ENCODE peak calls at places on chromosomes 7 and 10, in nine cellular contexts. T is A549; Z is CD4-positive, alpha-beta memory T cell; C is GM23248; Y is ovary; U is naive thymus-derived CD4-positive, alpha-beta T cell; H is tibial artery; B is psoas muscle; J is body of pancreas. Q is an unnamed sample. For H3K4me1, the result is how much of the 10 kb centered on the place peaks cover.

GRCh38 chr10:125982256-125982948 is 86.0 kb downstream of the FANK1 start:
- DNase-seq in J (no peak), H (no peak), Y (no peak), B (no peak), C (peak), U (no peak), T (peak), Z (peak), Q (peak)

GRCh38 chr7:2934211-2934731 is 90.2 kb upstream of the GNA12 start:
- DNase-seq in U (no peak), B (no peak), Y (no peak), H (peak), J (peak), T (peak), Z (no peak), C (peak), Q (no peak)

GRCh38 chr10:98257198-98257597 is 10.8 kb downstream of the LOXL4 start:
- DNase-seq in B (no peak), C (no peak), J (no peak), Y (no peak), U (no peak), Z (no peak), T (no peak), H (no peak), Q (no peak)

GRCh38 chr7:64625114-64626082 is 40.5 kb upstream of the ZNF107 start:
- DNase-seq in B (no peak), Z (peak), Y (no peak), T (no peak), H (no peak), U (no peak), C (peak), J (no peak), Q (no peak)

GRCh38 chr10:47329905-47330304 is 7.7 kb downstream of the GDF2 start:
- DNase-seq in T (no peak), J (no peak), U (no peak), Y (no peak), H (peak), B (peak), Z (no peak), C (no peak), Q (no peak)

GRCh38 chr10:78932084-78932386 is 136.7 kb upstream of the ZMIZ1 start:
- DNase-seq in C (no peak), U (no peak), J (no peak), Y (no peak), H (no peak), Z (no peak), B (no peak), T (no peak), Q (no peak)

GRCh38 chr10:130027716-130028464 is 63.8 kb upstream of the EBF3 start:
- DNase-seq in Y (no peak), U (no peak), C (peak), B (no peak), Z (no peak), H (peak), T (no peak), J (no peak), Q (no peak)

GRCh38 chr10:13659887-13660544 is 73.3 kb downstream of the PRPF18 start:
- DNase-seq in C (peak), H (peak), J (peak), U (peak), Z (peak), Y (peak), B (peak), T (peak), Q (peak)

GRCh38 chr7:100763556-100764140 is 30.3 kb downstream of the ZAN start:
- DNase-seq in C (no peak), U (no peak), J (no peak), T (no peak), Z (no peak), H (no peak), Y (no peak), B (no peak), Q (no peak)

GRCh38 chr7:40986351-40986873 is 716.5 kb downstream of the INHBA start:
- DNase-seq in U (no peak), B (no peak), H (no peak), J (no peak), Z (no peak), T (peak), C (peak), Y (no peak), Q (no peak)

GRCh38 chr7:42931447-42931833 is 534 bp downstream of the PSMA2 start:
- DNase-seq in H (no peak), C (peak), Y (no peak), B (no peak), T (no peak), U (no peak), J (no peak), Z (no peak), Q (no peak)

GRCh38 chr10:89632824-89633223 is 12.2 kb downstream of the PANK1 start:
- DNase-seq in Z (no peak), J (no peak), T (no peak), Y (no peak), B (no peak), U (no peak), H (no peak), C (no peak), Q (no peak)

GRCh38 chr7:137169282-137169698 is 174.2 kb downstream of the PTN start:
- DNase-seq in J (peak), U (no peak), H (no peak), B (peak), C (peak), T (peak), Z (no peak), Y (peak), Q (peak)

GRCh38 chr7:135905858-135906257 is 71.3 kb downstream of the MTPN start:
- DNase-seq in Z (no peak), C (no peak), U (no peak), T (no peak), Y (no peak), B (no peak), H (no peak), J (no peak), Q (no peak)

GRCh38 chr10:89301721-89302445 is at the start of gene IFIT2:
- DNase-seq in B (no peak), C (peak), Z (peak), Y (peak), U (peak), T (peak), H (no peak), J (peak), Q (peak)

GRCh38 chr7:55174456-55174855 is 155.6 kb downstream of the EGFR start:
- DNase-seq in H (no peak), Y (no peak), J (no peak), Z (no peak), T (no peak), B (no peak), U (no peak), C (no peak), Q (no peak)

GRCh38 chr10:96450514-96451207 is 63.1 kb downstream of the TLL2 start:
- DNase-seq in T (no peak), Y (no peak), H (no peak), C (no peak), J (no peak), U (no peak), B (no peak), Z (no peak), Q (no peak)

DNA sequence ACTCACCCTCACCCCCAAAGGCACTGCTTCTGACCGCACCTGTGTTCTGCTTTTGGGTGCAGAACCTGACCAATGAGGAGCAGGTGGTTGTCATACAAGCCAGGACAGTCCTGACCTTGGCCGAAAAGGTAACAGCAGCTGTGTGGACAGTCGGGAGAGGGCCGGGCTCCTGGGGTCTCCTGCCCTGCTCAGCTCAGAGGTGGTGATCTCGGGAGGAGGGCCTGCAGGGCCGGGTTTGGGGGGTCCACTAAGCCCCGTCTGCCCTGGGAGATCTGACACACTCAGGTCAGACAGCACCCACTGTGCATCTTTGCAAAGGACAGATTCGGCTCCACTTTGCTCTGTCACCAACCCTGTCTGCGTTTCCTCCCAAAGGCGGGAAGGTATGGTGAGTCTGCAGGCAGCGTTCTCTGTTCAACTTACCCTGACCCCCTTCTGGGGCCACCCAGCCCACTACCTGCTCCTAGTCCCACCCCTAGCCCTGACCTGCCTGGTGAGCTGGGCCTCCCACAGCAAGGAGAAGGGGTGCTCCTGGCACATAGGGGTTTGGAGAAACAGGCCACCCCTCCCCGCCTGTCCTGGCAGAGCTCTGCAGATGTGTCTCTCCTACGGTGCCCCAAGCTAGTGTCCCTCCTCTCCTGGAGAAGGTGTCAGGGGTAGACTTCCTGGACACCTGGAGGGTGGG is 33.7 kb upstream of the DPYSL4 start:
- DNase-seq in Z (no peak), B (peak), J (no peak), Y (no peak), U (no peak), H (no peak), C (no peak), T (no peak), Q (no peak)
- H3K4me1 ChIP-seq in Z (under half), B (under half), J (under half), Y (under half), U (under half), H (under half), C (under half), T (under half), Q (under half)

DNA sequence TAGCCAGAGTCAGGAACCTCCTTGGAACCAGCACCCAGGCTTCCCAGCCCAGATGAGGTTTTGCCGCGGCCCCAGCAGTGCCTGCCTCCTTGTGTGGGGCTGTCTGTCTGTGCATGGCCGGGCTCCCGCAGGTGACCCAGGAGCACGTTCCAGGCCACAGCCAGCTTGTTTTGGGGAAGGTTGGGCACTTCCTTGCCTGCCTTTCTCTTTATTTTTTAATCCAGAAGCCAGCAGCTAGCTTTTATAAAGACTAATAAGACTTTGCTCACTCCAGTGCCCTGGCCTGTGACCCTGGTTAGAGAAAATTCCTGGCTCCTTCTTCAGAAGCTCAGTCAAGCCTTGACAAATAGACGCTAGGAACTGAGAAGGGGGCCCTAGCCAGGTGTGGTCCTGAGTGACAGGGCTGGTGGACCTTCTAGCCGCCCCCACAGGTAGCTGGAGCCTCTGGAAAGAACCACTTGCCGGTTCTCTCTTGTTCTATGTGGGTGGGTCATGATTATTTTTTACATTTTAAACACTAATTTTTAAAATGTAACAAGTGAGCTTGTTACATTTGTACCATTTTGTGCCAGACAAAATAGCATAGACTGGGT is 837 bp downstream of the SLC29A3 start:
- DNase-seq in U (no peak), Y (no peak), H (no peak), J (no peak), T (no peak), C (no peak), B (no peak), Z (no peak), Q (no peak)
- H3K27ac ChIP-seq in U (peak), Y (peak), H (peak), J (peak), T (peak), C (no peak), B (peak), Z (peak), Q (peak)

GRCh38 chr7:28104811-28105210 is 75.8 kb downstream of the JAZF1 start:
- DNase-seq in J (no peak), B (no peak), C (no peak), Y (no peak), Z (no peak), T (no peak), H (no peak), U (no peak), Q (no peak)
- H3K4me1 ChIP-seq in J (under half), B (half or more), C (under half), Y (under half), Z (under half), T (under half), H (under half), U (under half), Q (under half)

DNA sequence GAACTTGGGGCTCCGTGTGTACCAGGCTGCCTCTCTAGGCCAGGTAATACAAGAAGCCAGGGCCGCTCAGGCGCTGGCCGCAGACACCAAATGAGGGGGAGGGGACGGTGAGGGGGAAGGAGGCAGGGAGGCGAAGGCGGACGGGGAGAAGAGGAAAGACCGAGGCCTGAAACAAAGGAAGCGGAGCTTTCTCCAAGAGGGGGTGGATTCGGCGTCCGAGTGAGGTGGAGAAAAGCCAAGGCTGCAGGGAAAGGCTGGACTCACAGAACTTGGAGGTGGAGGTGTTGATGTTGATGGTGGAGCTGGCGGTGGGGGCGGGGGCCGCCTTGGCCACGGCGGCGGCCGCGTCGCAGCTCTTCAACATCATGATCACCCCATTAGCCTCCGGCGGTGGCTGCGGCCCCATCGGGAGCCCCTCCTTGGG is 626 bp downstream of the CACUL1 start:
- DNase-seq in C (peak), Y (no peak), Z (peak), J (peak), B (peak), H (peak), U (peak), T (no peak), Q (peak)
- H3K27ac ChIP-seq in C (peak), Y (peak), Z (peak), J (peak), B (peak), H (peak), U (peak), T (peak), Q (peak)

Q was measured in prostate gland.